ENCODE peak calls at places on chromosomes 1 and 21, in six cellular contexts. D is stimulated activated CD8-positive, alpha-beta memory T cell treated with anti-CD3 and anti-CD28 coated beads, Interleukin-7, amount 100 ng/mL, for 1 hour; G is stimulated activated CD4-positive, alpha-beta T cell treated with anti-CD3 and anti-CD28 coated beads, Interleukin-12 subunit alpha, Interleukin-12 subunit beta, amount 100 ng/mL, for 24 hours; M is heart left ventricle; B is cardiac fibroblast; H is GM12891. V is an unnamed sample.
A peak's percentile ranks its signal among the peaks of the same experiment; 100 is the strongest.

GRCh38 chr1:61124691-61125090 is 42.3 kb downstream of the NFIA start:
- DNase-seq in D (no peak), G (no peak), M (no peak), B (no peak), H (no peak), V (no peak)

GRCh38 chr1:211378844-211379243 is 52.2 kb downstream of the TRAF5 start:
- DNase-seq in D (no peak), G (no peak), M (no peak), B (peak; percentile 20), H (no peak), V (peak; percentile 67)

GRCh38 chr21:31336739-31337040 is 7.4 kb downstream of the TIAM1 start:
- DNase-seq in D (no peak), G (no peak), M (no peak), B (no peak), H (no peak), V (no peak)

GRCh38 chr1:236795757-236796719 is 946 bp downstream of the MTR start:
- DNase-seq in D (peak; percentile 36), G (peak; percentile 46), M (no peak), B (peak; percentile 63), H (no peak), V (peak; percentile 18)

GRCh38 chr1:2231667-2232254 is 3.6 kb downstream of the SKI start:
- DNase-seq in D (peak; percentile 40), G (no peak), M (peak; percentile 89), B (peak; percentile 88), H (no peak), V (no peak)

GRCh38 chr1:163300569-163300968 is 21.2 kb upstream of the NUF2 start:
- DNase-seq in D (no peak), G (no peak), M (no peak), B (peak; percentile 74), H (no peak), V (no peak)

GRCh38 chr1:147787765-147788164 is 27.4 kb upstream of the GJA5 start:
- DNase-seq in D (no peak), G (no peak), M (no peak), B (no peak), H (no peak), V (no peak)

GRCh38 chr1:239951518-239952130 is 140.1 kb upstream of the FMN2 start:
- DNase-seq in D (no peak), G (no peak), M (no peak), B (peak; percentile 73), H (peak; percentile 18), V (peak; percentile 75)

GRCh38 chr1:203914292-203914691 is 52.9 kb downstream of the SNRPE start:
- DNase-seq in D (no peak), G (no peak), M (no peak), B (no peak), H (no peak), V (no peak)

GRCh38 chr1:218698181-218698580 is 353.0 kb downstream of the TGFB2 start:
- DNase-seq in D (no peak), G (no peak), M (no peak), B (peak; percentile 76), H (no peak), V (no peak)

GRCh38 chr1:57329001-57329400 is 94.9 kb downstream of the DAB1 start:
- DNase-seq in D (no peak), G (no peak), M (no peak), B (no peak), H (no peak), V (no peak)

GRCh38 chr1:114310771-114311251 is 157.1 kb upstream of the SYT6 start:
- DNase-seq in D (no peak), G (no peak), M (no peak), B (peak; percentile 96), H (no peak), V (peak; percentile 87)

GRCh38 chr1:54540891-54541290 is 7.1 kb upstream of the ACOT11 start:
- DNase-seq in D (no peak), G (no peak), M (no peak), B (no peak), H (no peak), V (no peak)

GRCh38 chr1:94720091-94720793 is 99.9 kb upstream of the SLC44A3 start:
- DNase-seq in D (no peak), G (no peak), M (no peak), B (no peak), H (peak; percentile 50), V (no peak)

GRCh38 chr1:177863776-177864175 is 106.1 kb downstream of the SEC16B start:
- DNase-seq in D (no peak), G (no peak), M (no peak), B (no peak), H (no peak), V (no peak)

GRCh38 chr1:37533317-37534093 is 18.9 kb upstream of the MEAF6 start:
- DNase-seq in D (no peak), G (no peak), M (no peak), B (no peak), H (no peak), V (no peak)

GRCh38 chr1:209513226-209513625 is 70.3 kb upstream of the CAMK1G start:
- DNase-seq in D (no peak), G (no peak), M (no peak), B (peak; percentile 47), H (peak; percentile 12), V (peak; percentile 89)

GRCh38 chr21:28207776-28208175 is 784.9 kb downstream of the LTN1 start:
- DNase-seq in D (no peak), G (no peak), M (no peak), B (peak; percentile 74), H (no peak), V (no peak)

V was measured in mesendoderm.